ENCODE peak calls at places on chromosomes 12 and 14, in six cellular contexts. Q, N, T, D, E and P are unnamed samples. For H3K4me1, the result is how much of the 10 kb centered on the place peaks cover.

GRCh38 chr14:35378638-35379568 is 25.6 kb downstream of the NFKBIA start:
- DNase-seq in Q (no peak), N (no peak), T (no peak), D (no peak), E (no peak), P (no peak)

GRCh38 chr12:19220205-19220604 is 90.7 kb downstream of the PLEKHA5 start:
- DNase-seq in Q (no peak), N (no peak), T (no peak), D (no peak), E (no peak), P (no peak)

GRCh38 chr14:67641480-67641879 is 21.8 kb downstream of the ARG2 start:
- DNase-seq in Q (no peak), N (no peak), T (no peak), D (no peak), E (no peak), P (no peak)

GRCh38 chr14:102272392-102272791 is 32.6 kb downstream of the MOK start:
- DNase-seq in Q (no peak), N (no peak), T (no peak), D (no peak), E (no peak), P (no peak)

GRCh38 chr14:35374273-35374681 is 30.3 kb downstream of the NFKBIA start:
- DNase-seq in Q (peak), N (no peak), T (peak), D (no peak), E (peak), P (no peak)

GRCh38 chr12:106118-106561 is 39.6 kb downstream of the IQSEC3 start:
- DNase-seq in Q (no peak), N (no peak), T (no peak), D (peak), E (no peak), P (no peak)

GRCh38 chr12:50520808-50521207 is 16.0 kb downstream of the DIP2B start:
- DNase-seq in Q (peak), N (no peak), T (no peak), D (no peak), E (no peak), P (no peak)

GRCh38 chr12:110079477-110080400 is 31.4 kb upstream of the C12orf76 start:
- DNase-seq in Q (peak), N (peak), T (peak), D (peak), E (peak), P (peak)

GRCh38 chr12:6867407-6868210 is at the start of gene TPI1:
- DNase-seq in Q (peak), N (peak), T (peak), D (peak), E (peak), P (peak)

GRCh38 chr12:3803865-3804472 is 51.1 kb upstream of the CRACR2A start:
- DNase-seq in Q (peak), N (peak), T (peak), D (peak), E (peak), P (peak)

GRCh38 chr14:64760146-64760755 is 56.0 kb downstream of the PLEKHG3 start:
- DNase-seq in Q (peak), N (peak), T (peak), D (no peak), E (peak), P (no peak)

GRCh38 chr12:15979096-15980091 is 68.3 kb downstream of the DERA start:
- DNase-seq in Q (no peak), N (no peak), T (no peak), D (no peak), E (no peak), P (no peak)

GRCh38 chr14:72777636-72778035 is 116.3 kb downstream of the DPF3 start:
- DNase-seq in Q (no peak), N (no peak), T (no peak), D (no peak), E (peak), P (no peak)

GRCh38 chr12:131690320-131690719 is 20.6 kb upstream of the SFSWAP start:
- DNase-seq in Q (no peak), N (no peak), T (peak), D (no peak), E (no peak), P (no peak)

GRCh38 chr12:68290126-68290525 is 36.7 kb upstream of the IL22 start:
- DNase-seq in Q (no peak), N (no peak), T (no peak), D (no peak), E (no peak), P (no peak)

GRCh38 chr12:58818546-58818945 is 101.8 kb downstream of the LRIG3 start:
- DNase-seq in Q (no peak), N (no peak), T (no peak), D (no peak), E (no peak), P (no peak)

GRCh38 chr14:54654600-54654999 is 87.7 kb downstream of the SAMD4A start:
- DNase-seq in Q (no peak), N (no peak), T (no peak), D (no peak), E (no peak), P (no peak)

GRCh38 chr12:14716848-14717444 is 20.5 kb upstream of the GUCY2C start:
- DNase-seq in Q (peak), N (peak), T (peak), D (no peak), E (peak), P (no peak)

GRCh38 chr14:88792572-88793258 is at the start of gene EML5:
- DNase-seq in Q (peak), N (peak), T (peak), D (peak), E (peak), P (peak)

GRCh38 chr14:49173765-49174373 is 412.3 kb downstream of the RPS29 start:
- DNase-seq in Q (peak), N (no peak), T (peak), D (no peak), E (peak), P (no peak)

GRCh38 chr12:27427824-27428223 is 18.7 kb upstream of the SMCO2 start:
- DNase-seq in Q (no peak), N (no peak), T (no peak), D (no peak), E (no peak), P (no peak)

GRCh38 chr12:95942106-95942531 is 295 bp downstream of the CCDC38 start:
- DNase-seq in Q (no peak), N (no peak), T (no peak), D (no peak), E (no peak), P (no peak)

GRCh38 chr14:97180304-97181200 is 383.4 kb downstream of the VRK1 start:
- DNase-seq in Q (peak), N (no peak), T (no peak), D (no peak), E (no peak), P (no peak)

GRCh38 chr14:100804138-100804537 is 21.8 kb upstream of the MEG3 start:
- DNase-seq in Q (no peak), N (no peak), T (no peak), D (no peak), E (no peak), P (no peak)

GRCh38 chr12:67927815-67928214 is 61.4 kb upstream of the IFNG-AS1 start:
- DNase-seq in Q (no peak), N (no peak), T (peak), D (no peak), E (no peak), P (no peak)

GRCh38 chr12:131583085-131583712 is 127.7 kb upstream of the SFSWAP start:
- DNase-seq in Q (no peak), N (no peak), T (no peak), D (no peak), E (no peak), P (no peak)

GRCh38 chr14:21231020-21231652 is 38.1 kb downstream of the HNRNPC start:
- DNase-seq in Q (no peak), N (no peak), T (no peak), D (no peak), E (no peak), P (no peak)

GRCh38 chr12:131853832-131854797 is 25.9 kb downstream of the MMP17 start:
- DNase-seq in Q (no peak), N (no peak), T (no peak), D (no peak), E (no peak), P (no peak)

GRCh38 chr12:84056-84455 is 17.5 kb downstream of the IQSEC3 start:
- DNase-seq in Q (no peak), N (no peak), T (no peak), D (no peak), E (no peak), P (no peak)

GRCh38 chr12:39329015-39329414 is 113.9 kb downstream of the KIF21A start:
- DNase-seq in Q (no peak), N (no peak), T (no peak), D (no peak), E (no peak), P (no peak)

GRCh38 chr12:46843811-46844210 is 18.0 kb upstream of the SLC38A4 start:
- DNase-seq in Q (no peak), N (no peak), T (no peak), D (no peak), E (no peak), P (no peak)

GRCh38 chr12:42421844-42422779 is 96.1 kb downstream of the PPHLN1 start:
- DNase-seq in Q (no peak), N (no peak), T (no peak), D (no peak), E (no peak), P (no peak)

GRCh38 chr12:3205742-3206519 is 128.8 kb downstream of the TSPAN9 start:
- DNase-seq in Q (no peak), N (no peak), T (no peak), D (no peak), E (no peak), P (peak)

GRCh38 chr12:20309504-20310148 is 58.7 kb upstream of the PDE3A start:
- DNase-seq in Q (no peak), N (no peak), T (no peak), D (peak), E (no peak), P (peak)

DNA sequence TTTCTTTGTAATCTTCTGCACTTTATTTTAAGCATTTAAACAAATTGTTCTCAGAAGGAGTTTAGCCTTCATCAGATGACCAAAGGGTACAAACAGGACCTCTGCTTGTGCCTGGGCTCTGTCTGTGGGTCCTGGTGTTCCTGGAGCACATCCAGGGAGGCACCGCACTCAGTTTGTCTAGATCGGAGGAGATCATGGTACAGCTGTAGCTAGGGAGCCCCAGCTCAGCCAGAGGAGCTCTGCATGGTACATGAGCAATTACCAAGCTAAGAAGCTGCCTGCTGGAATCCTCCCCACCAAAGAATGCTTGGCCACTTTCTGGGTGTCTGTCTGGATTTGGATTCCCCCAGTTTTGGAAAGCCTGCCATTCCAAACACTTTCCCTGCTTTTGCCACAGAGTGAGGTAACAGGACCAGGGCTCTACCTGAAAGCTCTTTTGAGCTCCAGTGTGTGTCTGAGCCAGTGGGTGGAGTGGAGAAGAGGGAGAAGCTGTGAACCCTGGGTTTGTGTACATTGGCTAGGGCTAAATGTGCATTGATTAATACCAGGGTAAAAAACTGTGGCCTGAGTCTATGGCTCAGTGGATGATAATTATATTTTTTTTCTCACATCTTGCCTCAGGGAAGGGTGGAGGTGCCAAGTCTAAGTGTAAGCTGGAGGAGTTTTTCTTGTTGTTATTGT is 163.6 kb upstream of the IGF1 start:
- DNase-seq in Q (no peak), N (no peak), T (no peak), D (no peak), E (no peak), P (no peak)
- TF ChIP-seq CTCF in Q (no peak), N (no peak), T (no peak), D (no peak), E (no peak), P (no peak)

GRCh38 chr14:42174357-42174756 is 567.7 kb downstream of the LRFN5 start:
- DNase-seq in Q (no peak), N (no peak), T (no peak), D (no peak), E (no peak), P (no peak)

DNA sequence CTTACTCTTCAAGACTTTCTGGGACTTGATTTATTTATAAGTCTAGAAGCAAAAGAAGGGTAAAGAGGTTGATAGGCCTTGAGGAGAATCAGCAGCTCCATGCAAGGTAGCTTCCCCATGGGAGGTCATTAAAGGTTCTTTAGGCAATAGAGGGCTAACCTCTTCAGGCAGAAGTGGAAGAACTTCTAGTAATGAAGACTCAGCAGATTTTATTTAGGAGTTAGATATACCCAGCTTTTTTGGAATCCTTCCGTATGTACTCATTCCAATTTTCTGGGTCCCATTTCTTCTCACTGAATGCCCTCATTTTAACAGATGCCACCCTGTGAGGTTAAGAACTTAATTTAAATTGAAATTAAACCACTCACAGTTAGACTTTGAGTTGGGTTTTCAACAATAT is 565.6 kb downstream of the LRFN5 start:
- DNase-seq in Q (no peak), N (no peak), T (no peak), D (no peak), E (no peak), P (no peak)
- H3K27ac ChIP-seq in Q (no peak), N (no peak), T (no peak), D (no peak), E (no peak), P (no peak)

GRCh38 chr12:54004063-54004840 is 4.3 kb downstream of the HOXC9 start:
- DNase-seq in Q (no peak), N (no peak), T (no peak), D (no peak), E (no peak), P (no peak)

GRCh38 chr12:54001283-54002187 is 1.6 kb downstream of the HOXC9 start:
- DNase-seq in Q (no peak), N (no peak), T (no peak), D (no peak), E (no peak), P (no peak)

GRCh38 chr12:54003625-54004024 is 3.7 kb downstream of the HOXC9 start:
- DNase-seq in Q (no peak), N (no peak), T (no peak), D (no peak), E (no peak), P (no peak)

GRCh38 chr12:54002278-54002914 is 2.4 kb downstream of the HOXC9 start:
- DNase-seq in Q (no peak), N (no peak), T (no peak), D (no peak), E (no peak), P (no peak)

GRCh38 chr12:54002915-54003339 is 3.0 kb downstream of the HOXC9 start:
- DNase-seq in Q (no peak), N (no peak), T (no peak), D (no peak), E (no peak), P (no peak)
- H3K4me1 ChIP-seq in Q (under half), N (under half), T (under half), D (under half), E (under half), P (under half)

GRCh38 chr14:105348945-105349699 is 34.6 kb downstream of the PACS2 start:
- DNase-seq in Q (no peak), N (no peak), T (no peak), D (no peak), E (no peak), P (no peak)

GRCh38 chr14:105351410-105351809 is 36.9 kb downstream of the PACS2 start:
- DNase-seq in Q (no peak), N (no peak), T (no peak), D (no peak), E (no peak), P (no peak)

GRCh38 chr14:105349992-105350391 is 35.4 kb downstream of the PACS2 start:
- DNase-seq in Q (no peak), N (no peak), T (no peak), D (no peak), E (no peak), P (no peak)

GRCh38 chr14:105351920-105352871 is 37.6 kb downstream of the PACS2 start:
- DNase-seq in Q (peak), N (peak), T (peak), D (peak), E (peak), P (peak)

DNA sequence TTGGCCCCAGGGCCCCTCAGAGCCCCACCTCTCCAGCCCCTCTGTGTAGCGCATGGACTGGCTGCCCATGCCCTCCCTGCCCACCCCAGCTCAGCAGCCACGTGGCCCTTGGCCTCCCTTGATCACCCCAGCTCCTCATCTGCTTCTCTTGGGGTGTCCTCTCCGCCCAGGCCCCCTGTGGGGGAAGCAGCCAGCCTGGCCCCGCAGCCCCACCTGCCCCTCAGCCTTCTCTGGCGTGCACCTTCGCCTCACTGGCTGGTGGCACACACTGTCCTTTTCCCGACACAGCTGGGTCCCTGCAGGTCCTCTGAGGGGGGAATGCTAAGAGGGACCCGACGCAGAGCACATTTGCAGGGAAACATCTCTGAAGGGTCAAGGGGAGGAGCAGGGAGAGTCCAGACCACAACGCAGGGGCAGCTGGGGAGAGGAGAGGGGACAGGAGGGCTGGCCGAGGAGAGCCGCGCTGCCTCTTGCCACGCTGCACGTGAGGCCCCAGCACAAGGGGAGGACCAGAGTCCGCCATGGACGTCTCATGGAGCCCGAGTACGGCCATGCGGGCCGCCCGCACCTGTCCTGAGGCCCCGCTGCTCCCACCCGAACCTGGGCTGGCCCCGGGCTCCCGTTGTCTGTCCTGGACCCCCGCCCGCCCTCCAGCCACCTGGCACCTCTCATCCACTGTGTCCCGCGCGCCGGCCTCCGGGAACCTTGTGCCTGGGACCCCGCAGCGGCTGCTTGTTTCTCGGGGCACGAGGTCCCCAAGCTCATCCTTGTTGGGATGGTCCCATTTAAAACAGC is 36.1 kb downstream of the PACS2 start:
- DNase-seq in Q (no peak), N (no peak), T (no peak), D (no peak), E (no peak), P (peak)
- TF ChIP-seq CTCF in Q (no peak), N (no peak), T (no peak), D (no peak), E (no peak), P (no peak)